ENCODE peak calls at places on chromosomes 12 and 14, in four cellular contexts. D, L, Y and T are unnamed samples.
A peak's percentile ranks its signal among the peaks of the same experiment; 100 is the strongest.

GRCh38 chr14:99467338-99468075 is 13.2 kb downstream of the SETD3 start:
- DNase-seq in D (no peak), L (no peak), Y (no peak), T (no peak)

GRCh38 chr12:85662209-85662607 is 174.0 kb downstream of the RASSF9 start:
- DNase-seq in D (no peak), L (no peak), Y (no peak), T (no peak)

GRCh38 chr14:65689070-65689469 is 276.5 kb downstream of the FUT8 start:
- DNase-seq in D (no peak), L (no peak), Y (no peak), T (no peak)

GRCh38 chr12:118034429-118035193 is 18.1 kb downstream of the RFC5 start:
- DNase-seq in D (no peak), L (no peak), Y (peak; percentile 60), T (no peak)

GRCh38 chr12:43861015-43861846 is 25.4 kb downstream of the TMEM117 start:
- DNase-seq in D (no peak), L (no peak), Y (peak; percentile 49), T (no peak)

GRCh38 chr14:68961781-68962584 is 17.1 kb downstream of the ACTN1 start:
- DNase-seq in D (no peak), L (no peak), Y (peak; percentile 85), T (peak; percentile 74)

GRCh38 chr12:125971981-125972380 is 906.7 kb downstream of the AACS start:
- DNase-seq in D (no peak), L (no peak), Y (no peak), T (no peak)

GRCh38 chr12:10362828-10363664 is 26.8 kb downstream of the KLRK1 start:
- DNase-seq in D (no peak), L (no peak), Y (no peak), T (no peak)

GRCh38 chr12:9107542-9107873 is 8.2 kb downstream of the A2M start:
- DNase-seq in D (no peak), L (no peak), Y (no peak), T (no peak)

GRCh38 chr12:106645074-106645421 is 62.2 kb downstream of the RFX4 start:
- DNase-seq in D (peak; percentile 70), L (no peak), Y (no peak), T (peak; percentile 89)

GRCh38 chr14:77543240-77543551 is 44.6 kb upstream of the ISM2 start:
- DNase-seq in D (no peak), L (no peak), Y (no peak), T (no peak)

GRCh38 chr12:100716949-100717732 is 77.4 kb upstream of the ANO4 start:
- DNase-seq in D (no peak), L (no peak), Y (no peak), T (no peak)

GRCh38 chr12:110869035-110869434 is 22.2 kb downstream of the CCDC63 start:
- DNase-seq in D (no peak), L (no peak), Y (no peak), T (no peak)

GRCh38 chr12:560666-561065 is 100.9 kb downstream of the B4GALNT3 start:
- DNase-seq in D (no peak), L (no peak), Y (no peak), T (no peak)

GRCh38 chr14:100536141-100536540 is 51.1 kb downstream of the BEGAIN start:
- DNase-seq in D (peak; percentile 26), L (no peak), Y (no peak), T (no peak)

GRCh38 chr12:55745361-55746146 is 2.6 kb downstream of the GDF11 start:
- DNase-seq in D (no peak), L (no peak), Y (no peak), T (no peak)

GRCh38 chr12:46556105-46556559 is 183.6 kb upstream of the SLC38A2 start:
- DNase-seq in D (no peak), L (no peak), Y (peak; percentile 99), T (no peak)

GRCh38 chr12:90978117-90978770 is 23.3 kb upstream of the CCER1 start:
- DNase-seq in D (no peak), L (no peak), Y (peak; percentile 79), T (no peak)

GRCh38 chr12:11171953-11172675 is 1.1 kb downstream of the SMIM10L1 start:
- DNase-seq in D (no peak), L (no peak), Y (peak; percentile 19), T (no peak)

GRCh38 chr14:52299692-52300278 is 14.3 kb upstream of the PTGER2 start:
- DNase-seq in D (no peak), L (no peak), Y (peak; percentile 71), T (no peak)

GRCh38 chr12:122681814-122682213 is 21.3 kb downstream of the HCAR2 start:
- DNase-seq in D (no peak), L (no peak), Y (peak; percentile 16), T (no peak)

GRCh38 chr12:108826115-108826806 is 31.1 kb downstream of the SSH1 start:
- DNase-seq in D (no peak), L (no peak), Y (peak; percentile 97), T (peak; percentile 68)

GRCh38 chr14:99352688-99353280 is 80.8 kb upstream of the BCL11B start:
- DNase-seq in D (no peak), L (no peak), Y (no peak), T (no peak)

GRCh38 chr12:99253068-99253467 is 394.5 kb upstream of the GARIN6 start:
- DNase-seq in D (no peak), L (no peak), Y (no peak), T (no peak)

GRCh38 chr12:109533487-109533740 is 39.9 kb downstream of the MMAB start:
- DNase-seq in D (no peak), L (no peak), Y (no peak), T (no peak)

GRCh38 chr12:6979453-6979852 is 8.7 kb downstream of the EMG1 start:
- DNase-seq in D (no peak), L (no peak), Y (no peak), T (no peak)

GRCh38 chr12:6980740-6981139 is 10.0 kb downstream of the EMG1 start:
- DNase-seq in D (no peak), L (no peak), Y (no peak), T (no peak)

GRCh38 chr12:6979021-6979420 is 8.3 kb downstream of the EMG1 start:
- DNase-seq in D (no peak), L (no peak), Y (no peak), T (no peak)

GRCh38 chr12:6981152-6982052 is 10.7 kb downstream of the EMG1 start:
- DNase-seq in D (no peak), L (no peak), Y (no peak), T (no peak)

GRCh38 chr12:6980075-6980474 is 9.4 kb downstream of the EMG1 start:
- DNase-seq in D (no peak), L (no peak), Y (no peak), T (no peak)
- H3K27ac ChIP-seq in D (no peak overlapping the region), L (no peak overlapping the region), Y (no peak overlapping the region), T (no peak overlapping the region)

GRCh38 chr12:128810182-128811127 is 13.3 kb downstream of the SLC15A4 start:
- DNase-seq in D (no peak), L (no peak), Y (no peak), T (no peak)
- H3K4me3 ChIP-seq in D (no peak overlapping the region), L (no peak overlapping the region), Y (no peak overlapping the region), T (peak overlapping the region; percentile 21)

GRCh38 chr12:62862259-62862881 is 72.6 kb downstream of the PPM1H start:
- DNase-seq in D (no peak), L (no peak), Y (peak; percentile 57), T (no peak)

GRCh38 chr12:62865860-62866407 is 69.0 kb downstream of the PPM1H start:
- DNase-seq in D (no peak), L (no peak), Y (peak; percentile 57), T (no peak)

GRCh38 chr12:62868820-62869219 is 66.1 kb downstream of the PPM1H start:
- DNase-seq in D (no peak), L (no peak), Y (no peak), T (no peak)

GRCh38 chr12:62865090-62865489 is 69.9 kb downstream of the PPM1H start:
- DNase-seq in D (no peak), L (no peak), Y (no peak), T (no peak)

GRCh38 chr12:62866451-62867082 is 68.4 kb downstream of the PPM1H start:
- DNase-seq in D (no peak), L (no peak), Y (peak; percentile 77), T (no peak)
- H3K27ac ChIP-seq in D (peak overlapping the region; percentile 28), L (no peak overlapping the region), Y (no peak overlapping the region), T (peak overlapping the region; percentile 85)

GRCh38 chr12:32535260-32535999 is 136.1 kb downstream of the FGD4 start:
- DNase-seq in D (peak; percentile 94), L (no peak), Y (peak; percentile 69), T (peak; percentile 72)
- H3K4me3 ChIP-seq in D (peak overlapping the region; percentile 27), L (no peak overlapping the region), Y (peak overlapping the region; percentile 50), T (peak overlapping the region; percentile 48)

DNA sequence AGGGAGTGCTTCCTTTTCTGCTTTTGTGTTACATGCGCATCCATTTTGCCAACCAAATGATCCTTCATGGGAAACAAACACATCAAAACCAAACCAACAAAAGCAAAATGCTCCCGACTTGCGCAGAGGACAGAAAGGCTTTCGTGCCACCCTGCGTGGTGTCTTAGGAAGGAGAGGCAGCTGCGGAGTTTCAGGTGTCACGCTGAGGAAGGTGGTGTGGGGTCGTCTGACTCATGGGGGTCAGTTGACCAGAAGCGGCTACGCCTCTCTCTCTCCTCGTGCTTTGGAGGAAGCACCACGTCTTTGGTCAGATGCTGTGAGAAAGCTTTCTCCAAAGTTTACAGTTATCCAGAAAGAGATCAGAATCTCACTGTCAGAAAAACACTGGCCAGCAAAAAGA is 7.9 kb downstream of the EMP1 start:
- DNase-seq in D (no peak), L (no peak), Y (peak; percentile 93), T (no peak)
- H3K27ac ChIP-seq in D (no peak overlapping the region), L (no peak overlapping the region), Y (peak overlapping the region; percentile 79), T (no peak overlapping the region)

GRCh38 chr14:93884950-93885349 is 42.2 kb upstream of the FAM181A start:
- DNase-seq in D (no peak), L (no peak), Y (no peak), T (no peak)

GRCh38 chr14:93878251-93878650 is 48.9 kb upstream of the FAM181A start:
- DNase-seq in D (no peak), L (no peak), Y (no peak), T (no peak)

GRCh38 chr14:93878871-93879270 is 48.3 kb upstream of the FAM181A start:
- DNase-seq in D (no peak), L (no peak), Y (no peak), T (no peak)

GRCh38 chr14:93879362-93879983 is 47.7 kb upstream of the FAM181A start:
- DNase-seq in D (no peak), L (no peak), Y (no peak), T (no peak)

DNA sequence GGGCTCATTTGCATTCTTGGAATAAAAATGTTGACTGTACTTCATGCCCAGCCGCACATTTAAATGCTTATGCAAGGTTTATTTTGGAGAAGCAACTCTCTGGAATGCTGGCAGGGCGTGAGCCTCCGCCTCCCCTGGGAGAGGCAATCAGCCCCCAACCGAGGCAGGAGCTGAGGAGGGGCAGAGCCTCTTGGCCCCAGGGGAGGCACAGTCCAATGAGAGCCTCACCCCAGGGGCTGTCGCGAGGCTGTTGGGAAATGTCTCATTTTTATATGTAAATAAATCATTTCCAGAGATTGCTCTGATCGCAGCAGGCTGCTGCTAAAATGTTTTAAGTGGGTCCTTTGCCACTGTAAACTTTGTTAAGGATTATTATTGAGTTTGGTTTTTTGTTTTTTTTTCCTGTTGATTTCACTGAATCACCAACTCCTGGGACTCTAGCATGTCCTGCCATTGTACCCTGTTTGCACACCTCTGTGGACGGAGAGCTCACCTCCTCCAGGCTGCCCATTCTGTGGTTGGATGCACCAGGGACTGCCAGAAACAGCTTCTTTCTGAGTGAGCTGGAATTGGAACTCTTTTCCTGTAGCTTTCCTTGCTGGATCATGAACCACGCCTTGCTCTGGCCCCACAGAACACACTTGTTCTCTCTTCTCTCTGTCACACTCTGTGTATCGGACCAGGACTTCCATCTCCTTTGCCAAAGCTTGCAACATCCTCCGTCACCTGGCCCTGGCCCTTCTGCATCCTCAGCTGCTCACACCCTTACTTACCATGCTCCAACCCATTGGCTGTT is 46.9 kb upstream of the FAM181A start:
- DNase-seq in D (no peak), L (no peak), Y (no peak), T (no peak)
- H3K4me3 ChIP-seq in D (peak overlapping the region; percentile 11), L (no peak overlapping the region), Y (no peak overlapping the region), T (peak overlapping the region; percentile 13)